ENCODE peak calls at places on chromosomes 5 and 9, in five cellular contexts. Z is pons, F is NCI-H2081, A is tibial nerve, X is GM12865. Y is an unnamed sample.

GRCh38 chr5:139147743-139148079 is 50.5 kb downstream of the SIL1 start:
- DNase-seq in F (no peak), A (no peak), X (no peak), Z (peak; percentile 39), Y (no peak)

GRCh38 chr9:87109182-87109581 is 161.9 kb upstream of the GAS1 start:
- DNase-seq in X (no peak), A (no peak), Z (no peak), F (no peak), Y (no peak)

GRCh38 chr5:124888050-124888506 is 141.6 kb upstream of the ZNF608 start:
- DNase-seq in F (peak; percentile 68), X (no peak), Z (no peak), A (no peak), Y (no peak)

GRCh38 chr5:146703499-146703898 is 175.1 kb downstream of the PPP2R2B start:
- DNase-seq in X (no peak), Z (no peak), F (no peak), A (no peak), Y (no peak)

GRCh38 chr5:76692651-76693050 is 23.3 kb upstream of the F2R start:
- DNase-seq in A (no peak), Z (no peak), X (no peak), F (no peak), Y (no peak)

GRCh38 chr5:54469655-54470054 is 14.2 kb downstream of the HSPB3 start:
- DNase-seq in X (peak; percentile 55), A (no peak), Z (peak; percentile 55), F (no peak), Y (peak; percentile 59)

GRCh38 chr5:107425541-107426031 is 245.2 kb downstream of the EFNA5 start:
- DNase-seq in A (no peak), F (no peak), Z (no peak), X (no peak), Y (no peak)

GRCh38 chr5:172550096-172550765 is 90.8 kb upstream of the NEURL1B start:
- DNase-seq in Z (no peak), F (no peak), X (no peak), A (no peak), Y (no peak)

GRCh38 chr5:39082995-39083394 is 8.8 kb upstream of the RICTOR start:
- DNase-seq in Z (no peak), X (no peak), A (no peak), F (no peak), Y (no peak)

GRCh38 chr5:93995126-93995621 is 253.8 kb upstream of the POU5F2 start:
- DNase-seq in X (peak; percentile 9), F (no peak), A (no peak), Z (no peak), Y (no peak)

GRCh38 chr5:129046151-129046550 is 48.4 kb upstream of the ISOC1 start:
- DNase-seq in Z (no peak), F (no peak), X (no peak), A (no peak), Y (no peak)

GRCh38 chr9:18824095-18824666 is 208.8 kb downstream of the SAXO1 start:
- DNase-seq in F (peak; percentile 47), A (no peak), Z (peak; percentile 9), X (peak; percentile 6), Y (no peak)

GRCh38 chr5:123119334-123119986 is 30.4 kb downstream of the PRDM6 start:
- DNase-seq in A (no peak), F (no peak), Z (no peak), X (peak; percentile 9), Y (no peak)

GRCh38 chr9:127693697-127694096 is 13.1 kb upstream of the CFAP157 start:
- DNase-seq in X (no peak), Z (no peak), A (no peak), F (no peak), Y (no peak)

GRCh38 chr9:5611321-5612186 is 17.4 kb upstream of the RIC1 start:
- DNase-seq in F (no peak), X (no peak), A (no peak), Z (no peak), Y (no peak)

GRCh38 chr5:178385472-178385853 is 152.9 kb upstream of the PHYKPL start:
- DNase-seq in F (no peak), Z (no peak), X (no peak), A (no peak), Y (no peak)

GRCh38 chr9:26163931-26164330 is 485.7 kb upstream of the TUSC1 start:
- DNase-seq in F (no peak), X (no peak), Z (no peak), A (no peak), Y (no peak)

GRCh38 chr5:115308815-115309214 is 12.4 kb upstream of the CCDC112 start:
- DNase-seq in F (no peak), A (no peak), X (no peak), Z (no peak), Y (no peak)

GRCh38 chr9:69955536-69956355 is 87.9 kb upstream of the MAMDC2 start:
- DNase-seq in A (no peak), Z (no peak), X (no peak), F (no peak), Y (no peak)

GRCh38 chr5:170748986-170749385 is 34.5 kb upstream of the GABRP start:
- DNase-seq in X (no peak), F (no peak), A (no peak), Z (no peak), Y (no peak)

GRCh38 chr5:40755093-40755406 is 711 bp downstream of the TTC33 start:
- DNase-seq in X (peak; percentile 85), A (peak; percentile 55), Z (peak; percentile 93), F (peak; percentile 74), Y (peak; percentile 82)

GRCh38 chr5:59126665-59127354 is 543.9 kb downstream of the RAB3C start:
- DNase-seq in F (no peak), Z (peak; percentile 27), X (no peak), A (no peak), Y (no peak)

GRCh38 chr5:367358-368130 is 46.0 kb downstream of the AHRR start:
- DNase-seq in A (no peak), X (no peak), F (no peak), Z (no peak), Y (no peak)

GRCh38 chr5:177085985-177086917 is at the start of gene FGFR4:
- DNase-seq in X (peak; percentile 72), A (peak; percentile 33), Z (no peak), F (peak; percentile 45), Y (peak; percentile 54)

GRCh38 chr5:104179057-104179456 is 616.5 kb upstream of the NUDT12 start:
- DNase-seq in X (peak; percentile 74), Z (peak; percentile 55), A (no peak), F (peak; percentile 13), Y (peak; percentile 95)